ENCODE peak calls at places on chromosomes 16 and 17, in seven cellular contexts. Q is fibroblast of lung; F is CD4-positive, alpha-beta T cell; Z is tibial artery; G is PC-3; N is left ventricle myocardium inferior; M is keratinocyte. E is an unnamed sample.

GRCh38 chr17:74280093-74280513 is 6.1 kb downstream of the DNAI2 start:
- DNase-seq in F (peak), M (no peak), G (no peak), Q (no peak), Z (no peak), N (peak), E (no peak)

GRCh38 chr17:56793947-56794346 is 39.8 kb downstream of the C17orf67 start:
- DNase-seq in F (no peak), Q (no peak), M (no peak), G (peak), Z (no peak), N (no peak), E (no peak)

GRCh38 chr17:82689077-82689476 is 9.4 kb downstream of the RAB40B start:
- DNase-seq in G (no peak), F (no peak), N (no peak), M (no peak), Q (no peak), Z (no peak), E (no peak)

GRCh38 chr17:60704170-60704569 is 26.5 kb downstream of the BCAS3 start:
- DNase-seq in Q (no peak), G (no peak), N (no peak), Z (no peak), M (no peak), F (no peak), E (no peak)

GRCh38 chr16:50102046-50102756 is 36.4 kb downstream of the HEATR3 start:
- DNase-seq in F (no peak), Z (no peak), G (no peak), M (peak), N (no peak), Q (peak), E (peak)

GRCh38 chr16:84449156-84450140 is 55.0 kb downstream of the MEAK7 start:
- DNase-seq in N (no peak), Q (no peak), M (no peak), Z (peak), F (no peak), G (no peak), E (no peak)

GRCh38 chr17:14396542-14396941 is 95.7 kb downstream of the HS3ST3B1 start:
- DNase-seq in F (no peak), G (no peak), Z (no peak), M (no peak), Q (peak), N (no peak), E (no peak)

GRCh38 chr17:59527325-59527917 is 38.0 kb upstream of the DHX40 start:
- DNase-seq in M (no peak), Z (no peak), Q (no peak), F (no peak), N (no peak), G (no peak), E (no peak)

GRCh38 chr17:81002013-81002384 is 10.4 kb downstream of the CHMP6 start:
- DNase-seq in Q (no peak), Z (no peak), G (no peak), N (no peak), F (no peak), M (no peak), E (no peak)

GRCh38 chr16:59259074-59259963 is 525.2 kb upstream of the GOT2 start:
- DNase-seq in M (no peak), F (peak), N (no peak), Q (no peak), G (no peak), Z (no peak), E (no peak)

GRCh38 chr17:40352779-40353394 is 11.7 kb downstream of the GJD3 start:
- DNase-seq in Q (no peak), N (no peak), G (no peak), M (no peak), F (no peak), Z (peak), E (no peak)

GRCh38 chr16:48511071-48511540 is 98.9 kb downstream of the N4BP1 start:
- DNase-seq in G (no peak), M (peak), Q (peak), Z (peak), F (no peak), N (no peak), E (peak)

GRCh38 chr17:63578769-63579111 is 22.0 kb upstream of the TACO1 start:
- DNase-seq in M (no peak), N (no peak), F (no peak), Q (no peak), Z (no peak), G (no peak), E (no peak)

GRCh38 chr17:73856585-73856984 is 212.3 kb upstream of the SDK2 start:
- DNase-seq in G (no peak), N (no peak), F (no peak), Q (no peak), Z (no peak), M (no peak), E (no peak)

GRCh38 chr16:17078950-17079631 is 391.7 kb downstream of the XYLT1 start:
- DNase-seq in M (no peak), N (no peak), Q (no peak), Z (no peak), G (no peak), F (no peak), E (no peak)

GRCh38 chr17:75273968-75274708 is 3.1 kb upstream of the MIF4GD start:
- DNase-seq in M (no peak), Z (no peak), Q (peak), F (no peak), G (peak), N (no peak), E (peak)

GRCh38 chr17:80791758-80792284 is 199.8 kb upstream of the CHMP6 start:
- DNase-seq in Z (peak), F (no peak), M (peak), Q (peak), G (peak), N (no peak), E (peak)

GRCh38 chr16:3149630-3150345 is 15.0 kb downstream of the ZNF213 start:
- DNase-seq in Q (peak), F (no peak), G (peak), N (peak), M (no peak), Z (peak), E (peak)

GRCh38 chr17:17685775-17686291 is 4.6 kb downstream of the RAI1 start:
- DNase-seq in Q (peak), F (no peak), Z (no peak), N (no peak), M (peak), G (peak), E (peak)

GRCh38 chr17:34979650-34980352 is 511 bp upstream of the LIG3 start:
- DNase-seq in Q (peak), F (no peak), G (no peak), M (no peak), N (no peak), Z (no peak), E (no peak)

GRCh38 chr17:14746784-14747575 is 446.1 kb downstream of the HS3ST3B1 start:
- DNase-seq in G (no peak), Z (no peak), N (no peak), M (no peak), Q (no peak), F (no peak), E (no peak)

GRCh38 chr16:66622863-66623262 is 18.4 kb downstream of the CMTM3 start:
- DNase-seq in Q (no peak), M (no peak), Z (peak), N (no peak), G (no peak), F (no peak), E (no peak)

GRCh38 chr17:79837888-79838540 is 1.2 kb downstream of the CBX4 start:
- DNase-seq in F (no peak), Z (no peak), G (no peak), M (no peak), Q (no peak), N (no peak), E (no peak)

GRCh38 chr17:58335779-58336455 is 7.3 kb upstream of the TSPOAP1 start:
- DNase-seq in F (peak), N (no peak), Z (no peak), Q (no peak), G (peak), M (no peak), E (no peak)

GRCh38 chr17:67448449-67448848 is 71.4 kb downstream of the PITPNC1 start:
- DNase-seq in Q (no peak), M (no peak), N (no peak), F (no peak), G (no peak), Z (no peak), E (no peak)

GRCh38 chr17:1718362-1719165 is 5.9 kb upstream of the WDR81 start:
- DNase-seq in M (no peak), Z (peak), G (no peak), F (no peak), N (no peak), Q (no peak), E (no peak)

GRCh38 chr17:42387221-42387657 is 1.0 kb downstream of the STAT3 start:
- DNase-seq in Q (peak), G (no peak), N (no peak), F (no peak), Z (no peak), M (no peak), E (peak)

GRCh38 chr17:2996208-2996855 is 67.1 kb downstream of the OR1D5 start:
- DNase-seq in Z (peak), F (no peak), G (no peak), Q (peak), M (no peak), N (no peak), E (no peak)

GRCh38 chr16:87380403-87380802 is 3.2 kb downstream of the FBXO31 start:
- DNase-seq in F (no peak), Q (no peak), Z (no peak), G (no peak), M (no peak), N (peak), E (no peak)

GRCh38 chr17:74493381-74493833 is 27.0 kb downstream of the CD300A start:
- DNase-seq in M (no peak), F (peak), Z (peak), G (peak), N (peak), Q (peak), E (peak)

GRCh38 chr17:19306160-19307111 is 56.1 kb downstream of the B9D1 start:
- DNase-seq in F (no peak), M (no peak), N (no peak), Q (no peak), Z (no peak), G (no peak), E (no peak)

GRCh38 chr16:47458331-47458730 is 2.5 kb downstream of the ITFG1 start:
- DNase-seq in N (no peak), Q (no peak), M (no peak), F (no peak), G (no peak), Z (no peak), E (no peak)

GRCh38 chr17:4136373-4136772 is 6.5 kb downstream of the ZZEF1 start:
- DNase-seq in F (no peak), G (no peak), M (no peak), Q (no peak), Z (peak), N (peak), E (no peak)
- H3K27ac ChIP-seq in F (no peak), G (no peak), M (no peak), Q (peak), Z (peak), N (no peak), E (no peak)

GRCh38 chr17:9115446-9116265 is 94.3 kb downstream of the NTN1 start:
- DNase-seq in G (no peak), M (no peak), N (peak), F (peak), Q (peak), Z (peak), E (no peak)

GRCh38 chr17:9121186-9121820 is 100.0 kb downstream of the NTN1 start:
- DNase-seq in F (no peak), G (no peak), N (no peak), Q (no peak), M (no peak), Z (peak), E (no peak)

GRCh38 chr17:9120471-9120870 is 99.2 kb downstream of the NTN1 start:
- DNase-seq in N (no peak), Z (peak), M (no peak), F (no peak), Q (no peak), G (no peak), E (no peak)

GRCh38 chr17:9116311-9116820 is 95.1 kb downstream of the NTN1 start:
- DNase-seq in Z (peak), G (no peak), F (no peak), Q (no peak), N (no peak), M (no peak), E (no peak)

DNA sequence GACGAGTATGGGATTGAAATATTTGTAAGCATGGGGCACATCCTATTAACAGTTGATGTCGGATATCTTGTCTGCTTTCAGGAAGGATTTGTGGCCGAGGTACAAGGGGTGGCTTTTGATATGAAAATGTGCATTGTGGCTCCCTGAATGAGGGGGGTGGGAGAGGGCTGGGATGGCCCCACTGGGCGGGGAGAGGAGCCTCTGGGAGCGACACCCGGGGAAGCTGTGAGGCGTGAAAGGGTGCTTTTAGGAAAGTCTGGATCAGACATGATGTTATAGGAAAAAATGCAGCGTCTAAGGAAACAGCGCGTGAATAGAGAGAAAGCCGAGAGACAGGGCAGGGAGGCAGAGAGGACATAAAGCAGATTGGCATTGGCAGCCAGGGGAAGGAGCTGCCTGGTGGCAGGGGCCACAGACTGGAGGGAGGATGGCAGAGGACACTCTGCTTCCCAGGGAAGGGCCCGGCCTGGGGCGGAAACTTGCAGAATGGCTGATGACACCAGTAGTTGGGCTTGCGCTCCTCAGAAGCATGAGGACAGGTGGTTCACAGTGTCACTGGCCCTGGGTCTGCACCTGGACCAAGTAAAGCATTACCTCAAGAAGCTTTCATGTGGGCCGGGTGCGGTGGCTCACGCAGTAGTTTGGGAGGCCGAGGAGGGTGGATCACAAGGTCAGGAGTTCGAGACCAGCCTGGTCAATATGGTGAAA is 95.7 kb downstream of the NTN1 start:
- DNase-seq in Z (peak), M (no peak), F (no peak), G (no peak), Q (no peak), N (no peak), E (no peak)
- H3K27ac ChIP-seq in Z (peak), M (no peak), F (no peak), G (no peak), Q (no peak), N (no peak), E (no peak)

GRCh38 chr16:4376820-4377572 is 5.3 kb downstream of the VASN start:
- DNase-seq in Z (peak), F (no peak), M (no peak), Q (no peak), N (no peak), G (no peak), E (no peak)
- H3K27ac ChIP-seq in Z (peak), F (no peak), M (no peak), Q (peak), N (peak), G (no peak), E (peak)

GRCh38 chr16:8632675-8633182 is 11.2 kb downstream of the METTL22 start:
- DNase-seq in F (no peak), M (no peak), N (no peak), Z (peak), Q (no peak), G (no peak), E (no peak)
- H3K27ac ChIP-seq in F (no peak), M (no peak), N (peak), Z (no peak), Q (no peak), G (no peak), E (no peak)